ENCODE peak calls at places on chromosomes 4 and X, in ten cellular contexts. A is endodermal cell, Q is fibroblast of lung, F is GM12865, W is psoas muscle, E is left lung, I is lung, K is kidney, G is ovary, P is AG10803. D is an unnamed sample.

GRCh38 chrX:84192006-84192405 is 4.0 kb upstream of the RPS6KA6 start:
- DNase-seq in A (no peak), Q (no peak), F (no peak), W (no peak), E (no peak), I (no peak), K (no peak), G (no peak), P (no peak), D (no peak)

GRCh38 chr4:52588771-52589591 is 70.1 kb downstream of the USP46 start:
- DNase-seq in A (no peak), Q (peak), F (no peak), W (no peak), E (no peak), I (no peak), K (no peak), G (no peak), P (peak), D (peak)

GRCh38 chr4:84887824-84888223 is 78.7 kb downstream of the WDFY3 start:
- DNase-seq in A (no peak), Q (peak), F (no peak), W (no peak), E (no peak), I (no peak), K (no peak), G (no peak), P (peak), D (no peak)

GRCh38 chrX:103488332-103488731 is 31.0 kb downstream of the RAB40A start:
- DNase-seq in A (no peak), Q (peak), F (no peak), W (no peak), E (no peak), I (no peak), K (no peak), G (no peak), P (no peak), D (no peak)

GRCh38 chr4:144374065-144374464 is 233.5 kb upstream of the GYPA start:
- DNase-seq in A (peak), Q (no peak), F (peak), W (no peak), E (no peak), I (no peak), K (no peak), G (no peak), P (no peak), D (no peak)

GRCh38 chr4:71125137-71125536 is 131.7 kb downstream of the DCK start:
- DNase-seq in A (no peak), Q (no peak), F (no peak), W (no peak), E (no peak), I (no peak), K (no peak), G (no peak), P (no peak), D (no peak)

GRCh38 chr4:74447636-74448233 is 2.8 kb downstream of the AREG start:
- DNase-seq in A (no peak), Q (no peak), F (no peak), W (no peak), E (no peak), I (no peak), K (no peak), G (no peak), P (no peak), D (no peak)

GRCh38 chr4:80540785-80541469 is 205.4 kb downstream of the CFAP299 start:
- DNase-seq in A (no peak), Q (peak), F (peak), W (no peak), E (no peak), I (no peak), K (no peak), G (no peak), P (peak), D (no peak)

GRCh38 chrX:111047575-111047974 is 48.4 kb upstream of the PAK3 start:
- DNase-seq in A (no peak), Q (no peak), F (no peak), W (no peak), E (no peak), I (no peak), K (no peak), G (no peak), P (no peak), D (no peak)

GRCh38 chrX:16796298-16796697 is 10.0 kb downstream of the TXLNG start:
- DNase-seq in A (no peak), Q (no peak), F (no peak), W (no peak), E (no peak), I (no peak), K (no peak), G (no peak), P (no peak), D (no peak)

GRCh38 chrX:135977611-135978010 is 3.8 kb upstream of the MMGT1 start:
- DNase-seq in A (no peak), Q (peak), F (no peak), W (no peak), E (no peak), I (no peak), K (no peak), G (no peak), P (peak), D (peak)

DNA sequence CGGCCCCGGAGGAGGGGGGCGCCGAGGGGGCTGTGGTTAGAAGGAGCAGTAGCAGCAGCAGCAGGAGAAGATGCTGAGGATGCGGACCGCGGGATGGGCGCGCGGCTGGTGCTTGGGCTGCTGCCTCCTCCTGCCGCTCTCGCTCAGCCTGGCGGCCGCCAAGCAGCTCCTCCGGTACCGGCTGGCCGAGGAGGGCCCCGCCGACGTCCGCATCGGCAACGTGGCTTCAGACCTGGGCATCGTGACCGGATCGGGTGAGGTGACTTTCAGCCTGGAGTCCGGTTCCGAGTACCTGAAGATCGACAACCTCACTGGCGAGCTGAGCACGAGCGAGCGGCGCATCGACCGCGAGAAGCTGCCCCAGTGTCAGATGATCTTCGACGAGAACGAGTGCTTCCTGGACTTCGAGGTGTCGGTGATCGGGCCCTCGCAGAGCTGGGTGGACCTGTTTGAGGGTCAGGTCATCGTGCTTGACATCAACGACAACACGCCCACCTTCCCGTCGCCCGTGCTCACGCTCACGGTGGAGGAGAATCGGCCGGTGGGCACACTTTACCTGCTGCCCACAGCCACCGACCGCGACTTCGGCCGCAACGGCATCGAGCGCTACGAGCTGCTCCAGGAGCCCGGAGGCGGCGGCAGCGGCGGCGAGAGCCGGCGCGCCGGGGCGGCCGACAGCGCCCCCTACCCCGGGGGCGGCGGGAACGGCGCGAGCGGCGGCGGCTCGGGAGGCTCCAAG is 1.4 kb downstream of the PCDH7 start:
- DNase-seq in A (peak), Q (peak), F (no peak), W (peak), E (peak), I (no peak), K (peak), G (no peak), P (no peak), D (no peak)
- H3K4me3 ChIP-seq in A (peak), Q (peak), F (no peak), W (peak), E (peak), I (peak), K (peak), G (peak), P (peak), D (peak)

GRCh38 chr4:15868816-15869413 is 69.6 kb downstream of the FGFBP1 start:
- DNase-seq in A (no peak), Q (peak), F (peak), W (no peak), E (no peak), I (no peak), K (no peak), G (no peak), P (no peak), D (no peak)
- TF ChIP-seq CTCF in A (no peak), Q (no peak), F (no peak), W (no peak), E (no peak), I (no peak), K (no peak), G (no peak), P (no peak), D (no peak)

DNA sequence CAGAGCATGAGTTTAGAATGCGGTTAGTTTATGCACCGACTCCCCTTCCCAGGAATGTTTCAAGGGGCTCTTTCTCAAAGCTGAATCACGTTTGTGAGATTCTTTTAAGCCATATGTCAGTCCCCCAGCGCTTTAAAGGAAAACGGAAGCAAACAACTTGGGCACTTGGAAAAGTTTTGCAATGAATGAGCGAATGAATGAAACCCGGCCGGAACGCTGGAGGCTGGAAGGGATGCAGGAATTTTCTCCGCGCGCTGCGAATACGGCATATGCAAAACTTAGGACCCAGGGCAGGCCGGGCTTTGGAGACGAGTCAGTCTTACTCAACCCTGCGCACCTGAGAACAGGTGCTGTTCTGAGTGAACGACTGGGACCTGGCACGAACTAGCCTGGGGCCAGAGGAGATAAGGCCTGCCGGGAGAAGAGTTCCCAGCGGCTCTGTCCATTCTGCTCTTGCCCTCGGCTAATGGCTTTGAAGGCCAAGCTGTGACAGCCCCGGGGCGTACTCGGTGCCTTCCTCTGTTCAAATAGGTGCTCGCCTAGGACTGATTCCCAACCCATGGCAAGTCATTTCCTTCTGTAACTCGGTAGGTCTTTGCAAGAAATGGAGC is 763 bp upstream of the NRK start:
- DNase-seq in A (peak), Q (peak), F (no peak), W (no peak), E (no peak), I (no peak), K (peak), G (peak), P (no peak), D (no peak)
- H3K4me3 ChIP-seq in A (peak), Q (no peak), F (no peak), W (peak), E (peak), I (no peak), K (peak), G (peak), P (no peak), D (no peak)

GRCh38 chr4:138062929-138063328 is 179.2 kb downstream of the SLC7A11 start:
- DNase-seq in A (peak), Q (peak), F (no peak), W (no peak), E (no peak), I (no peak), K (no peak), G (no peak), P (peak), D (no peak)
- TF ChIP-seq CTCF in A (peak), Q (peak), F (no peak), W (no peak), E (no peak), I (no peak), K (no peak), G (no peak), P (peak), D (peak)